ENCODE peak calls at places on chromosomes 2 and 18, in seven cellular contexts. M, A, V, K, C, W and E are unnamed samples.

GRCh38 chr2:10787176-10787968 is 25.2 kb downstream of the PDIA6 start:
- DNase-seq in M (no peak), A (no peak), V (no peak), K (no peak), C (no peak), W (peak; percentile 64), E (no peak)

GRCh38 chr2:235300368-235301201 is 193.3 kb upstream of the AGAP1 start:
- DNase-seq in M (no peak), A (peak; percentile 53), V (no peak), K (no peak), C (peak; percentile 64), W (peak; percentile 18), E (no peak)

GRCh38 chr2:10245661-10246060 is 57.0 kb upstream of the HPCAL1 start:
- DNase-seq in M (no peak), A (no peak), V (no peak), K (no peak), C (no peak), W (no peak), E (no peak)

GRCh38 chr18:50151876-50152275 is 43.1 kb downstream of the MYO5B start:
- DNase-seq in M (no peak), A (no peak), V (no peak), K (no peak), C (peak; percentile 26), W (no peak), E (no peak)

GRCh38 chr2:108067820-108068405 is 81.6 kb downstream of the SLC5A7 start:
- DNase-seq in M (no peak), A (no peak), V (no peak), K (no peak), C (no peak), W (no peak), E (no peak)

GRCh38 chr2:128549646-128550260 is 231.1 kb upstream of the HS6ST1 start:
- DNase-seq in M (no peak), A (no peak), V (no peak), K (no peak), C (no peak), W (no peak), E (no peak)

GRCh38 chr2:146241023-146241422 is 1603.8 kb upstream of the ACVR2A start:
- DNase-seq in M (no peak), A (no peak), V (no peak), K (no peak), C (no peak), W (no peak), E (no peak)

GRCh38 chr2:10303174-10303633 is 500 bp downstream of the HPCAL1 start:
- DNase-seq in M (no peak), A (peak; percentile 34), V (no peak), K (no peak), C (no peak), W (no peak), E (no peak)

GRCh38 chr18:75638223-75638596 is 210.7 kb upstream of the SMIM21 start:
- DNase-seq in M (no peak), A (no peak), V (no peak), K (no peak), C (peak; percentile 65), W (no peak), E (no peak)

GRCh38 chr2:132448771-132449170 is 32.2 kb downstream of the GPR39 start:
- DNase-seq in M (no peak), A (no peak), V (no peak), K (peak; percentile 10), C (peak; percentile 45), W (peak; percentile 27), E (no peak)

GRCh38 chr2:117825437-117825836 is 10.9 kb downstream of the DDX18 start:
- DNase-seq in M (no peak), A (no peak), V (no peak), K (no peak), C (no peak), W (no peak), E (no peak)

GRCh38 chr2:130261970-130262760 is 63.9 kb upstream of the TUBA3E start:
- DNase-seq in M (no peak), A (no peak), V (no peak), K (no peak), C (peak; percentile 43), W (no peak), E (no peak)

GRCh38 chr2:121075006-121075545 is 209.9 kb downstream of the TFCP2L1 start:
- DNase-seq in M (peak; percentile 50), A (peak; percentile 42), V (no peak), K (peak; percentile 30), C (peak; percentile 99), W (no peak), E (no peak)

GRCh38 chr2:179340678-179341077 is 76.0 kb upstream of the SESTD1 start:
- DNase-seq in M (no peak), A (no peak), V (no peak), K (no peak), C (no peak), W (no peak), E (no peak)

GRCh38 chr2:199581935-199582336 is 124.2 kb upstream of the SATB2 start:
- DNase-seq in M (no peak), A (no peak), V (no peak), K (no peak), C (peak; percentile 20), W (no peak), E (no peak)

GRCh38 chr2:160394153-160394552 is 99.5 kb downstream of the RBMS1 start:
- DNase-seq in M (no peak), A (no peak), V (no peak), K (no peak), C (no peak), W (no peak), E (no peak)

GRCh38 chr2:189178726-189179606 is 595 bp downstream of the COL5A2 start:
- DNase-seq in M (no peak), A (no peak), V (no peak), K (no peak), C (peak; percentile 76), W (no peak), E (no peak)

GRCh38 chr2:71716697-71717624 is 263.6 kb downstream of the DYSF start:
- DNase-seq in M (no peak), A (peak; percentile 76), V (peak; percentile 32), K (no peak), C (peak; percentile 88), W (peak; percentile 41), E (peak; percentile 33)

GRCh38 chr18:35075132-35075531 is 33.9 kb downstream of the MAPRE2 start:
- DNase-seq in M (no peak), A (no peak), V (no peak), K (no peak), C (no peak), W (no peak), E (no peak)

GRCh38 chr18:23585007-23585871 is 1.1 kb downstream of the NPC1 start:
- DNase-seq in M (no peak), A (no peak), V (no peak), K (no peak), C (peak; percentile 48), W (peak; percentile 18), E (peak; percentile 17)

GRCh38 chr2:203035879-203036470 is 21.3 kb downstream of the NBEAL1 start:
- DNase-seq in M (no peak), A (no peak), V (no peak), K (no peak), C (no peak), W (no peak), E (no peak)

GRCh38 chr2:236143811-236144210 is 24.4 kb downstream of the GBX2 start:
- DNase-seq in M (no peak), A (no peak), V (no peak), K (no peak), C (no peak), W (no peak), E (no peak)

GRCh38 chr2:46827274-46827930 is 88.2 kb downstream of the MCFD2 start:
- DNase-seq in M (no peak), A (no peak), V (no peak), K (no peak), C (peak; percentile 78), W (no peak), E (no peak)

GRCh38 chr2:211879323-211879722 is 659.3 kb downstream of the ERBB4 start:
- DNase-seq in M (no peak), A (no peak), V (no peak), K (no peak), C (no peak), W (no peak), E (no peak)

GRCh38 chr2:183349046-183349445 is 224.8 kb downstream of the NUP35 start:
- DNase-seq in M (no peak), A (no peak), V (no peak), K (peak; percentile 43), C (peak; percentile 4), W (peak; percentile 2), E (no peak)

GRCh38 chr2:240917009-240917683 is 11.0 kb downstream of the CROCC2 start:
- DNase-seq in M (no peak), A (peak; percentile 5), V (no peak), K (no peak), C (no peak), W (peak; percentile 5), E (no peak)

GRCh38 chr2:196466581-196466980 is 172.9 kb upstream of the CCDC150 start:
- DNase-seq in M (no peak), A (no peak), V (no peak), K (no peak), C (no peak), W (no peak), E (no peak)

GRCh38 chr2:216081487-216082387 is at the start of the genes PECR and TMEM169:
- DNase-seq in M (peak; percentile 48), A (peak; percentile 83), V (no peak), K (peak; percentile 86), C (peak; percentile 70), W (peak; percentile 89), E (peak; percentile 78)

GRCh38 chr2:82795446-82795845 is 1663.6 kb downstream of the SUCLG1 start:
- DNase-seq in M (no peak), A (no peak), V (no peak), K (no peak), C (peak; percentile 78), W (no peak), E (no peak)

GRCh38 chr2:11914455-11914854 is 168.0 kb downstream of the LPIN1 start:
- DNase-seq in M (no peak), A (no peak), V (no peak), K (no peak), C (no peak), W (no peak), E (no peak)

GRCh38 chr2:41910126-41910525 is 137.7 kb upstream of the PKDCC start:
- DNase-seq in M (no peak), A (no peak), V (no peak), K (no peak), C (peak; percentile 24), W (no peak), E (no peak)

GRCh38 chr2:169363027-169363569 is 764 bp upstream of the LRP2 start:
- DNase-seq in M (no peak), A (no peak), V (no peak), K (no peak), C (no peak), W (no peak), E (no peak)

GRCh38 chr2:29066989-29067605 is 7.2 kb downstream of the PCARE start:
- DNase-seq in M (no peak), A (peak; percentile 87), V (no peak), K (no peak), C (peak; percentile 18), W (no peak), E (peak; percentile 69)

GRCh38 chr18:79478484-79479113 is 82.9 kb downstream of the NFATC1 start:
- DNase-seq in M (no peak), A (no peak), V (no peak), K (no peak), C (no peak), W (peak; percentile 1), E (no peak)